ENCODE peak calls at places on chromosomes 3 and 15, in six cellular contexts. N is GM23338, X is H1, H is K562, E is HepG2, C is GM12878. A is an unnamed sample.

GRCh38 chr3:11186318-11186692 is 32.0 kb downstream of the HRH1 start:
- DNase-seq in N (no peak), X (no peak), H (no peak), E (no peak), C (no peak), A (no peak)

GRCh38 chr3:47012342-47013230 is 33.1 kb downstream of the NBEAL2 start:
- DNase-seq in N (no peak), X (no peak), H (no peak), E (no peak), C (no peak), A (no peak)

GRCh38 chr3:117622130-117622841 is 912.7 kb downstream of the TUSC7 start:
- DNase-seq in N (no peak), X (no peak), H (no peak), E (no peak), C (no peak), A (no peak)

GRCh38 chr3:194166682-194167479 is 30.9 kb downstream of the HES1 start:
- DNase-seq in N (peak), X (no peak), H (peak), E (no peak), C (no peak), A (no peak)

GRCh38 chr3:149010966-149011365 is 19.6 kb downstream of the GYG1 start:
- DNase-seq in N (no peak), X (no peak), H (no peak), E (no peak), C (no peak), A (no peak)

GRCh38 chr15:64151727-64152506 is at the start of gene SNX22:
- DNase-seq in N (peak), X (no peak), H (no peak), E (no peak), C (no peak), A (peak)

GRCh38 chr3:88957751-88958452 is 149.5 kb upstream of the EPHA3 start:
- DNase-seq in N (no peak), X (no peak), H (no peak), E (no peak), C (no peak), A (no peak)

GRCh38 chr3:127677541-127678314 is 5.0 kb downstream of the ABTB1 start:
- DNase-seq in N (no peak), X (no peak), H (no peak), E (no peak), C (no peak), A (peak)

GRCh38 chr3:21826416-21826815 is 75.4 kb upstream of the ZNF385D start:
- DNase-seq in N (no peak), X (no peak), H (no peak), E (no peak), C (no peak), A (no peak)

GRCh38 chr3:27324695-27325094 is 44.5 kb downstream of the NEK10 start:
- DNase-seq in N (no peak), X (no peak), H (no peak), E (peak), C (no peak), A (no peak)

GRCh38 chr15:57591822-57592367 is at the start of gene MYZAP:
- DNase-seq in N (peak), X (no peak), H (peak), E (no peak), C (no peak), A (peak)

GRCh38 chr3:109023656-109024254 is 70.1 kb upstream of the GUCA1C start:
- DNase-seq in N (peak), X (no peak), H (peak), E (peak), C (peak), A (peak)

GRCh38 chr3:112557980-112558379 is 3.8 kb downstream of the ATG3 start:
- DNase-seq in N (no peak), X (no peak), H (no peak), E (no peak), C (no peak), A (no peak)

GRCh38 chr3:55583475-55583874 is 96.4 kb upstream of the WNT5A start:
- DNase-seq in N (no peak), X (no peak), H (no peak), E (no peak), C (no peak), A (no peak)

GRCh38 chr3:109643590-109643989 is 306.2 kb upstream of the DPPA4 start:
- DNase-seq in N (no peak), X (no peak), H (no peak), E (peak), C (no peak), A (no peak)

GRCh38 chr15:43492266-43492665 is 690 bp downstream of the TP53BP1 start:
- DNase-seq in N (peak), X (no peak), H (no peak), E (no peak), C (no peak), A (no peak)

GRCh38 chr3:124986153-124987143 is 51.9 kb upstream of the MUC13 start:
- DNase-seq in N (peak), X (peak), H (peak), E (no peak), C (no peak), A (peak)

GRCh38 chr3:183824761-183825379 is 507 bp downstream of the MAP6D1 start:
- DNase-seq in N (peak), X (no peak), H (no peak), E (no peak), C (no peak), A (peak)

GRCh38 chr3:85589145-85589544 is 630.4 kb downstream of the CADM2 start:
- DNase-seq in N (no peak), X (no peak), H (no peak), E (no peak), C (no peak), A (no peak)

GRCh38 chr15:49063402-49064280 is 17.4 kb upstream of the SECISBP2L start:
- DNase-seq in N (peak), X (no peak), H (no peak), E (no peak), C (no peak), A (no peak)

GRCh38 chr15:60932051-60932915 is 296.8 kb downstream of the RORA start:
- DNase-seq in N (peak), X (no peak), H (no peak), E (no peak), C (no peak), A (no peak)

GRCh38 chr3:36900474-36901443 is 44.1 kb downstream of the TRANK1 start:
- DNase-seq in N (no peak), X (no peak), H (no peak), E (no peak), C (no peak), A (no peak)

GRCh38 chr3:16338124-16338523 is 73.1 kb downstream of the OXNAD1 start:
- DNase-seq in N (no peak), X (no peak), H (no peak), E (no peak), C (peak), A (no peak)

GRCh38 chr3:130894130-130894872 is 417 bp downstream of the ATP2C1 start:
- DNase-seq in N (peak), X (no peak), H (peak), E (peak), C (no peak), A (peak)

GRCh38 chr3:117399311-117400068 is 689.9 kb downstream of the TUSC7 start:
- DNase-seq in N (peak), X (peak), H (no peak), E (no peak), C (no peak), A (no peak)

GRCh38 chr15:33980159-33980558 is 11.9 kb downstream of the CHRM5 start:
- DNase-seq in N (no peak), X (no peak), H (no peak), E (no peak), C (no peak), A (no peak)

GRCh38 chr3:183498634-183499033 is 56.9 kb downstream of the KLHL6 start:
- DNase-seq in N (no peak), X (no peak), H (no peak), E (peak), C (no peak), A (no peak)

GRCh38 chr3:127458698-127459097 is 131.8 kb downstream of the TPRA1 start:
- DNase-seq in N (peak), X (no peak), H (peak), E (no peak), C (no peak), A (peak)

GRCh38 chr3:127551178-127551577 is 39.4 kb downstream of the TPRA1 start:
- DNase-seq in N (no peak), X (no peak), H (no peak), E (no peak), C (no peak), A (no peak)

GRCh38 chr3:169241928-169242751 is 421.4 kb downstream of the MECOM start:
- DNase-seq in N (peak), X (no peak), H (no peak), E (no peak), C (no peak), A (peak)

GRCh38 chr3:113240841-113241240 is 29.5 kb downstream of the BOC start:
- DNase-seq in N (no peak), X (no peak), H (no peak), E (no peak), C (no peak), A (no peak)

GRCh38 chr3:55481918-55482495 is 5.1 kb downstream of the WNT5A start:
- DNase-seq in N (peak), X (no peak), H (no peak), E (no peak), C (no peak), A (peak)

GRCh38 chr15:74835312-74835823 is 7.6 kb downstream of the ULK3 start:
- DNase-seq in N (peak), X (peak), H (peak), E (peak), C (no peak), A (peak)

GRCh38 chr3:179151474-179151873 is 3.3 kb downstream of the PIK3CA start:
- DNase-seq in N (no peak), X (no peak), H (no peak), E (no peak), C (no peak), A (no peak)

GRCh38 chr15:93997071-93997658 is 234.2 kb upstream of the MCTP2 start:
- DNase-seq in N (peak), X (no peak), H (no peak), E (peak), C (no peak), A (no peak)

GRCh38 chr15:68368731-68369435 is 63.1 kb downstream of the ITGA11 start:
- DNase-seq in N (no peak), X (no peak), H (no peak), E (no peak), C (no peak), A (no peak)

GRCh38 chr3:4343258-4343657 is 40.1 kb downstream of the SETMAR start:
- DNase-seq in N (no peak), X (no peak), H (no peak), E (no peak), C (no peak), A (no peak)

GRCh38 chr3:118587847-118588246 is 446.8 kb downstream of the IGSF11 start:
- DNase-seq in N (no peak), X (no peak), H (no peak), E (no peak), C (peak), A (no peak)

GRCh38 chr3:44984335-44984734 is 8.3 kb downstream of the EXOSC7 start:
- DNase-seq in N (no peak), X (no peak), H (no peak), E (no peak), C (no peak), A (no peak)
- TF ChIP-seq CREB1 in N (no peak), X (no peak), H (no peak), E (no peak), C (no peak), A (no peak)

GRCh38 chr3:77491961-77492360 is 452.1 kb downstream of the ROBO2 start:
- DNase-seq in N (no peak), X (no peak), H (no peak), E (no peak), C (no peak), A (no peak)

DNA sequence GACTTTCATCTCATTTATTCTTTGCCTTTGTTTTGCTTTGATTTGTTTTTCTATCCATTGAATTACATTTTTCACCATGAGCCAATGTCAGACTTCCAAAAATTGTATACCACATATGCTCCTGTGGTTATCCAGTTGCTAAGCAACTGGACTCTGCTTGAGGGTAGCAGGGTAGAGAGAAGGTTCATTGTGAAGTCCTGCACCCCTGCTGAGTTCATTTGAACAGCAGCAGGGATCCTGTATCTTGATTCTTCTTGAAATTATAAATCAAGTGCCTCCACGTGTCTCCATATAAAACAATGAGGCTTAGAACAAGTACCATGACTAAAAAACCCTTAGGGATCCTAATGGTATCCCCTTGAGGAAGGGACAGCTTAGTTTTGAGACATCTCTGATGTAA is 449.3 kb downstream of the ROBO2 start:
- DNase-seq in N (no peak), X (no peak), H (no peak), E (no peak), C (no peak), A (no peak)
- TF ChIP-seq CREB1 in N (no peak), X (no peak), H (no peak), E (no peak), C (no peak), A (no peak)

GRCh38 chr3:134242649-134243637 is 7.7 kb downstream of the RYK start:
- DNase-seq in N (peak), X (no peak), H (no peak), E (peak), C (no peak), A (no peak)
- TF ChIP-seq CREB1 in N (no peak), X (no peak), H (no peak), E (no peak), C (no peak), A (no peak)

GRCh38 chr3:126087552-126088175 is 3.7 kb upstream of the SLC41A3 start:
- DNase-seq in N (peak), X (no peak), H (no peak), E (no peak), C (no peak), A (no peak)
- TF ChIP-seq CREB1 in N (no peak), X (no peak), H (no peak), E (no peak), C (no peak), A (no peak)

GRCh38 chr15:24039683-24040082 is 352.6 kb upstream of the NDN start:
- DNase-seq in N (peak), X (no peak), H (no peak), E (no peak), C (no peak), A (no peak)
- TF ChIP-seq CREB1 in N (no peak), X (no peak), H (no peak), E (no peak), C (no peak), A (no peak)

DNA sequence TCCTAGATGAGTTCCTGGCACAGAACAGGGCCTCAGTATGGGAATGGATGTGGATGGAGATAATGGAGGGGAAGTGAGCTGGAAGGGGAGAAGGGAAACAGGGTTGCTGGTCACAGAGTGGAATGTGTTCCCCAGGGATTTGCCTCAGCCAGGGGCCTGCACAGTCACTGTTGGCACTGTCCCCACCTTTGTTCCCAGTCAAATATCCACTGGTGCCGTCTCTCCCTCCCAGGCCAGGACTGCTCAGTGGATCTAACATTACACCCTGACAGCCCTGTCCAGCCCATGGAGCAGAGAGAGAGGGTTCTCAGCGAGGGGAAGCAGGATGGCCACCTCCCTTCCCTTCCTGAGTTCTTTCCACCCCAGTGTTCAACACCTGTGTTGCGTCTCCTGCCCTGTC is 1.5 kb upstream of the PPP1R2 start:
- DNase-seq in N (no peak), X (no peak), H (no peak), E (no peak), C (no peak), A (no peak)
- TF ChIP-seq CREB1 in N (no peak), X (no peak), H (no peak), E (no peak), C (no peak), A (no peak)

DNA sequence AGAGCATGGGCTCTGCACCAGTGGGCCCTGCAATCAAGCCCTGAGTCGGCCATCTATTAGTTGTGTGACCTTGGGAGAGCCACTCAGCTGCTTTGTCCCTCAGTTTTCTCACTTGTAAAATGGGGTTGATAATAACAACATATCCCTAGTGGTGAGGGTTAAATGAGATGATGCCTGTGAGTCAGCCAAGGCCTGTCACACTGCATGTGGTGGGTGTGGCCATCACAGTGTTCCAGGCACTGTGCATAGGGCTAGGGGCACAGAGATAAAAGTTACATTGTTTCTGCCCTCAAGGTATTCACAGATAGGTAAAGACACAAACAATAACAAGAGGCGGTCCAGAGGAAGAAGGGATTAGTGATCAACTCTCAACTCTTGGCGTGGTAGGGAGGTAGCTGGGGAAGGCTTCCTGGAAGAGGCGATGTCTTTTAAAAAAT is 19.5 kb downstream of the SMAD6 start:
- DNase-seq in N (no peak), X (no peak), H (peak), E (no peak), C (no peak), A (no peak)
- TF ChIP-seq CREB1 in N (no peak), X (no peak), H (no peak), E (no peak), C (no peak), A (no peak)

GRCh38 chr3:44712455-44713075 is at the start of gene ZNF502:
- DNase-seq in N (peak), X (no peak), H (peak), E (no peak), C (no peak), A (peak)
- TF ChIP-seq CREB1 in N (peak), X (peak), H (no peak), E (no peak), C (peak), A (no peak)

DNA sequence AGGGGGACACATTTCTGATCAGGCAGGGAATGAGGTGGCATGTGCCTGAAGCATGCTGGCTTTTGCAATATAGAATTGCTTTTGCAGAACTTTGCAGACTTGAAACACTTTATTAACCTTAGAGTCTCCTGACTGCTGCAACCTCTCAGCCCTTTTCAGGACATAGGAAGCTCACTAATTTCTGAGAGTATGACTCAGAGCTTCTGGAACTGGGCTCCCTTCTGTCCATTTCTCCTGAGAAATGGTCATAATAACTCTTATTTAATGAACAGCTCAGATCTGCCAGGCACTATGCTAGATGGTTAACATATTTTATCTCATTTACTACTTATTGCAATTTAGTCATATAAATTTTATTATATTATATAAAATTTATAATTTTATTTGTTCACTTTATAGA is 38.6 kb upstream of the DGKG start:
- DNase-seq in N (no peak), X (no peak), H (no peak), E (no peak), C (no peak), A (no peak)
- TF ChIP-seq CREB1 in N (no peak), X (no peak), H (no peak), E (no peak), C (no peak), A (no peak)

GRCh38 chr3:195543642-195544536 is 764 bp upstream of the PPP1R2 start:
- DNase-seq in N (peak), X (no peak), H (peak), E (peak), C (no peak), A (peak)

GRCh38 chr3:195549001-195549400 is 5.9 kb upstream of the PPP1R2 start:
- DNase-seq in N (no peak), X (no peak), H (no peak), E (no peak), C (no peak), A (no peak)

GRCh38 chr3:195548496-195548895 is 5.4 kb upstream of the PPP1R2 start:
- DNase-seq in N (peak), X (no peak), H (no peak), E (peak), C (no peak), A (no peak)

GRCh38 chr3:195548046-195548445 is 4.9 kb upstream of the PPP1R2 start:
- DNase-seq in N (no peak), X (no peak), H (no peak), E (no peak), C (no peak), A (no peak)

GRCh38 chr3:195546130-195546560 is 3.0 kb upstream of the PPP1R2 start:
- DNase-seq in N (no peak), X (no peak), H (no peak), E (peak), C (no peak), A (no peak)
- TF ChIP-seq CREB1 in N (no peak), X (no peak), H (no peak), E (no peak), C (no peak), A (no peak)

A was measured in WTC11.